ENCODE peak calls at places on chromosomes 11 and 22, in four cellular contexts. Q is testis; R is colonic mucosa; M is CD4-positive, CD25-positive, alpha-beta regulatory T cell. C is an unnamed sample.

GRCh38 chr22:42270512-42271190 is at the start of gene TCF20:
- DNase-seq in Q (peak; percentile 85), R (peak; percentile 81), M (peak; percentile 78), C (peak; percentile 69)

GRCh38 chr11:12397953-12398352 is 20.6 kb downstream of the PARVA start:
- DNase-seq in Q (no peak), R (no peak), M (no peak), C (no peak)

GRCh38 chr11:16942342-16942741 is 71.9 kb downstream of the PLEKHA7 start:
- DNase-seq in Q (no peak), R (no peak), M (no peak), C (no peak)

GRCh38 chr11:57167125-57167839 is 14.5 kb upstream of the LRRC55 start:
- DNase-seq in Q (no peak), R (no peak), M (no peak), C (no peak)

GRCh38 chr11:14638561-14638960 is 5.0 kb upstream of the PDE3B start:
- DNase-seq in Q (no peak), R (no peak), M (no peak), C (no peak)

GRCh38 chr11:113193894-113194293 is 120.5 kb upstream of the TTC12 start:
- DNase-seq in Q (peak; percentile 56), R (peak; percentile 23), M (no peak), C (no peak)

GRCh38 chr22:39617342-39617741 is 46.8 kb downstream of the CACNA1I start:
- DNase-seq in Q (no peak), R (no peak), M (no peak), C (no peak)

GRCh38 chr11:114796954-114797721 is 118.8 kb downstream of the NXPE2 start:
- DNase-seq in Q (no peak), R (no peak), M (no peak), C (no peak)

GRCh38 chr22:21989049-21989448 is 6.5 kb upstream of the TOP3B start:
- DNase-seq in Q (no peak), R (no peak), M (no peak), C (no peak)

GRCh38 chr11:8759634-8760033 is 77.0 kb downstream of the RPL27A start:
- DNase-seq in Q (peak; percentile 62), R (no peak), M (no peak), C (no peak)

GRCh38 chr22:25475554-25476022 is 88.9 kb upstream of the GRK3 start:
- DNase-seq in Q (peak; percentile 70), R (no peak), M (no peak), C (no peak)

GRCh38 chr11:86575208-86575855 is 97.1 kb downstream of the ME3 start:
- DNase-seq in Q (no peak), R (no peak), M (no peak), C (no peak)
- H3K4me1 ChIP-seq in Q (peaks cover 22% of the 10 kb centered on the region), R (peaks cover 6% of the 10 kb centered on the region), M (no peaks in the 10 kb centered on the region), C (no peaks in the 10 kb centered on the region)

DNA sequence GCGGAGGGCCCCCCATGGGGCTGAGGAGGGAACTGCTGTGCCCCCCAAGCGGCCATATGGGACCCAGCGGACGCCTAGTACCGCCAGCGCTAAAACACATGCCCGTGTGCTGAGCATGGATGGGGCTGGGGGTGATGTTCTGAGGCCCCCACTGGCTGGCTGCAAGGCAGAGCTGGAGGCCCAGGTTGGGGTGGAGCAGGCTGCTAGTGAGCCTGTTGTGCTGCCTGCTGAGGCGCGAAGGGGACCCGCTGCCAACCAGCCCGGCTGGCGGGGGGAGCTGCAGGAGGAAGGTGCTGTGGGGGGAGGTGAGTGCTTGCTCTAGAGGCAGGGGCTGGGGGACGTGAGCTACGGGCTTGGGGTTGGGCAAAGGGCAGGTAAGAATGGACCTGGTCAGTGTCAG is 3.2 kb downstream of the PCNX3 start:
- DNase-seq in Q (no peak), R (no peak), M (no peak), C (no peak)
- H3K27ac ChIP-seq in Q (no peak overlapping the region), R (no peak overlapping the region), M (no peak overlapping the region), C (no peak overlapping the region)

GRCh38 chr11:65578134-65578533 is 2.3 kb downstream of the EHBP1L1 start:
- DNase-seq in Q (no peak), R (no peak), M (no peak), C (no peak)
- H3K4me1 ChIP-seq in Q (peaks cover 38% of the 10 kb centered on the region), R (peaks cover 34% of the 10 kb centered on the region), M (peaks cover 50% of the 10 kb centered on the region), C (peaks cover 40% of the 10 kb centered on the region)

DNA sequence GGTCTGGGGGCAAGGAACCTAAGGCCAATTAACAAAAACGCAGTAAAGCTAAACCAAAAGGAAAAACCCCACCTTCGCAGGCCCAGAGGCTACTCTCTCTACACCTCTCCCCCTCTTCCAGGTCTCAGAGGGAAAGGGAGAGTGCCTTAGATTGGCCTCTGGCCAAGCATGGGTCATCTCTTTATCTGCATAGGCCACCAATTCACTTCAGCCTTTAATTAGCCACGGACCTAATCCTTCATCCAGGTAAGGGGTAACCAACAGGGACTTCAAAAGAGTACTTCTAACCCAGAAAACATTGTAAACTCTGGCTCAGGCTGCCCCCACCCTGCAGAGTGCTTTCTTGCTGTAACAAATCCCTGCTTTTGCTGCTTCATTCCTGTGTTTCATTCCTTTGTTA is 9.4 kb downstream of the VSTM5 start:
- DNase-seq in Q (no peak), R (no peak), M (no peak), C (no peak)
- H3K27ac ChIP-seq in Q (no peak overlapping the region), R (no peak overlapping the region), M (no peak overlapping the region), C (no peak overlapping the region)

GRCh38 chr11:75303544-75304224 is 47.8 kb downstream of the ARRB1 start:
- DNase-seq in Q (no peak), R (no peak), M (no peak), C (no peak)
- H3K4me1 ChIP-seq in Q (peaks cover 13% of the 10 kb centered on the region), R (peaks cover 4% of the 10 kb centered on the region), M (no peaks in the 10 kb centered on the region), C (no peaks in the 10 kb centered on the region)